ENCODE peak calls at places on chromosome 14, in nine cellular contexts. G, H, O, S, E, A, W, Y and N are unnamed samples.
A peak's percentile ranks its signal among the peaks of the same experiment; 100 is the strongest.

GRCh38 chr14:90616881-90617280 is 199.3 kb downstream of the TTC7B start:
- DNase-seq in G (no peak), H (no peak), O (no peak), S (no peak), E (no peak), A (no peak), W (no peak), Y (peak; percentile 34), N (no peak)

GRCh38 chr14:23302290-23303225 is at the start of gene PPP1R3E:
- DNase-seq in G (peak; percentile 90), H (peak; percentile 88), O (no peak), S (peak; percentile 61), E (no peak), A (peak; percentile 69), W (peak; percentile 26), Y (peak; percentile 41), N (peak; percentile 83)

GRCh38 chr14:102579696-102580551 is 12.5 kb upstream of the RCOR1 start:
- DNase-seq in G (no peak), H (peak; percentile 74), O (no peak), S (no peak), E (no peak), A (no peak), W (no peak), Y (peak; percentile 76), N (peak; percentile 28)

GRCh38 chr14:87600236-87600635 is 392.7 kb downstream of the GALC start:
- DNase-seq in G (no peak), H (no peak), O (no peak), S (no peak), E (no peak), A (no peak), W (no peak), Y (no peak), N (no peak)

GRCh38 chr14:31059152-31059924 is 33.2 kb upstream of the STRN3 start:
- DNase-seq in G (no peak), H (no peak), O (no peak), S (no peak), E (no peak), A (peak; percentile 49), W (no peak), Y (peak; percentile 87), N (peak; percentile 67)

GRCh38 chr14:21088687-21089086 is 9.8 kb downstream of the ZNF219 start:
- DNase-seq in G (no peak), H (no peak), O (no peak), S (no peak), E (no peak), A (no peak), W (no peak), Y (no peak), N (no peak)

GRCh38 chr14:69424139-69424923 is 25.8 kb downstream of the SLC39A9 start:
- DNase-seq in G (no peak), H (no peak), O (no peak), S (no peak), E (no peak), A (no peak), W (no peak), Y (peak; percentile 51), N (no peak)

GRCh38 chr14:51319181-51319597 is 79.1 kb downstream of the TMX1 start:
- DNase-seq in G (no peak), H (no peak), O (no peak), S (no peak), E (no peak), A (no peak), W (no peak), Y (no peak), N (no peak)

GRCh38 chr14:20609215-20610001 is 18.2 kb upstream of the RNASE12 start:
- DNase-seq in G (peak; percentile 74), H (peak; percentile 68), O (peak; percentile 84), S (peak; percentile 87), E (peak; percentile 83), A (peak; percentile 42), W (no peak), Y (peak; percentile 86), N (peak; percentile 60)

GRCh38 chr14:106129274-106129673 is 602.9 kb downstream of the TMEM121 start:
- DNase-seq in G (no peak), H (no peak), O (no peak), S (no peak), E (no peak), A (no peak), W (no peak), Y (no peak), N (no peak)

GRCh38 chr14:66425402-66425801 is 60.8 kb upstream of the CCDC196 start:
- DNase-seq in G (no peak), H (no peak), O (no peak), S (no peak), E (no peak), A (peak; percentile 35), W (no peak), Y (no peak), N (peak; percentile 76)

GRCh38 chr14:24377660-24378059 is 9.7 kb downstream of the NFATC4 start:
- DNase-seq in G (no peak), H (no peak), O (no peak), S (no peak), E (no peak), A (no peak), W (no peak), Y (no peak), N (no peak)

GRCh38 chr14:29240046-29240445 is 473.5 kb downstream of the FOXG1 start:
- DNase-seq in G (no peak), H (no peak), O (no peak), S (no peak), E (no peak), A (no peak), W (no peak), Y (peak; percentile 89), N (no peak)

GRCh38 chr14:104157303-104157928 is 19.0 kb downstream of the KIF26A start:
- DNase-seq in G (no peak), H (no peak), O (no peak), S (no peak), E (no peak), A (no peak), W (no peak), Y (no peak), N (no peak)

GRCh38 chr14:102256691-102257090 is 48.3 kb downstream of the MOK start:
- DNase-seq in G (no peak), H (peak; percentile 26), O (no peak), S (no peak), E (no peak), A (no peak), W (no peak), Y (peak; percentile 61), N (no peak)

GRCh38 chr14:71725802-71726638 is 206.2 kb upstream of the RGS6 start:
- DNase-seq in G (no peak), H (no peak), O (no peak), S (no peak), E (no peak), A (no peak), W (no peak), Y (peak; percentile 86), N (no peak)

GRCh38 chr14:29601559-29602109 is 326.0 kb downstream of the PRKD1 start:
- DNase-seq in G (no peak), H (no peak), O (no peak), S (no peak), E (no peak), A (no peak), W (no peak), Y (peak; percentile 87), N (no peak)

GRCh38 chr14:67331368-67332125 is 28.1 kb downstream of the ATP6V1D start:
- DNase-seq in G (no peak), H (no peak), O (no peak), S (no peak), E (no peak), A (no peak), W (no peak), Y (peak; percentile 43), N (no peak)

GRCh38 chr14:60315591-60315990 is 66.6 kb downstream of the PPM1A start:
- DNase-seq in G (no peak), H (no peak), O (no peak), S (no peak), E (no peak), A (no peak), W (no peak), Y (no peak), N (no peak)

GRCh38 chr14:54535126-54535525 is 25.4 kb downstream of the CGRRF1 start:
- DNase-seq in G (no peak), H (no peak), O (no peak), S (no peak), E (no peak), A (no peak), W (no peak), Y (peak; percentile 10), N (no peak)

GRCh38 chr14:54538055-54538454 is 28.3 kb downstream of the CGRRF1 start:
- DNase-seq in G (no peak), H (no peak), O (no peak), S (no peak), E (no peak), A (no peak), W (no peak), Y (no peak), N (no peak)

GRCh38 chr14:54533100-54533499 is 23.4 kb downstream of the CGRRF1 start:
- DNase-seq in G (no peak), H (no peak), O (no peak), S (no peak), E (no peak), A (no peak), W (no peak), Y (no peak), N (no peak)

GRCh38 chr14:54532111-54533012 is 22.7 kb downstream of the CGRRF1 start:
- DNase-seq in G (no peak), H (no peak), O (no peak), S (no peak), E (no peak), A (no peak), W (no peak), Y (no peak), N (no peak)

GRCh38 chr14:54537651-54538050 is 27.9 kb downstream of the CGRRF1 start:
- DNase-seq in G (no peak), H (no peak), O (no peak), S (no peak), E (no peak), A (no peak), W (no peak), Y (no peak), N (no peak)
- H3K27ac ChIP-seq in G (no peak overlapping the region), H (no peak overlapping the region), O (no peak overlapping the region), S (no peak overlapping the region), E (no peak overlapping the region), A (no peak overlapping the region), W (no peak overlapping the region), Y (no peak overlapping the region), N (no peak overlapping the region)

GRCh38 chr14:89243765-89244164 is 173.3 kb downstream of the FOXN3 start:
- DNase-seq in G (no peak), H (no peak), O (no peak), S (no peak), E (no peak), A (no peak), W (no peak), Y (no peak), N (no peak)
- H3K4me1 ChIP-seq in G (no peaks in the 10 kb centered on the region), H (peaks cover 13% of the 10 kb centered on the region), O (no peaks in the 10 kb centered on the region), S (peaks cover 9% of the 10 kb centered on the region), E (no peaks in the 10 kb centered on the region), A (peaks cover 66% of the 10 kb centered on the region), W (no peaks in the 10 kb centered on the region), Y (peaks cover 3% of the 10 kb centered on the region), N (peaks cover 16% of the 10 kb centered on the region)

GRCh38 chr14:74933925-74934435 is 10.9 kb upstream of the RPS6KL1 start:
- DNase-seq in G (no peak), H (no peak), O (no peak), S (no peak), E (no peak), A (no peak), W (no peak), Y (no peak), N (no peak)
- H3K27ac ChIP-seq in G (no peak overlapping the region), H (peak overlapping the region; percentile 63), O (no peak overlapping the region), S (no peak overlapping the region), E (no peak overlapping the region), A (peak overlapping the region; percentile 72), W (no peak overlapping the region), Y (peak overlapping the region; percentile 7), N (peak overlapping the region; percentile 72)

GRCh38 chr14:94390372-94391086 is 2.1 kb upstream of the SERPINA1 start:
- DNase-seq in G (no peak), H (peak; percentile 95), O (no peak), S (no peak), E (no peak), A (peak; percentile 69), W (no peak), Y (no peak), N (peak; percentile 44)
- H3K4me1 ChIP-seq in G (no peaks in the 10 kb centered on the region), H (peaks cover 31% of the 10 kb centered on the region), O (peaks cover 10% of the 10 kb centered on the region), S (no peaks in the 10 kb centered on the region), E (no peaks in the 10 kb centered on the region), A (no peaks in the 10 kb centered on the region), W (no peaks in the 10 kb centered on the region), Y (no peaks in the 10 kb centered on the region), N (no peaks in the 10 kb centered on the region)